ENCODE peak calls at places on chromosomes 13 and 19, in eight cellular contexts. B is neural progenitor cell, O is fibroblast of lung, U is cardiac muscle cell, A is tibial nerve, S is left ventricle myocardium inferior, M is Caco-2, Y is brain microvascular endothelial cell. P is an unnamed sample. For H3K36me3, the result is how much of the 10 kb centered on the place peaks cover.

GRCh38 chr19:3949997-3950859 is 17.4 kb downstream of the NMRK2 start:
- DNase-seq in A (no peak), O (no peak), M (no peak), U (no peak), B (no peak), S (no peak), Y (no peak), P (peak)

GRCh38 chr19:33418871-33419762 is 45.6 kb downstream of the CEBPG start:
- DNase-seq in Y (no peak), U (no peak), A (no peak), B (no peak), O (no peak), S (no peak), M (no peak), P (no peak)

GRCh38 chr19:55112781-55113569 is 4.5 kb downstream of the PPP1R12C start:
- DNase-seq in U (no peak), S (no peak), A (no peak), M (peak), B (no peak), O (no peak), Y (no peak), P (peak)

GRCh38 chr19:13089139-13089856 is 13.4 kb downstream of the LYL1 start:
- DNase-seq in Y (no peak), A (no peak), S (no peak), B (peak), O (no peak), U (no peak), M (no peak), P (no peak)

GRCh38 chr13:78606471-78607408 is 3.4 kb upstream of the POU4F1 start:
- DNase-seq in U (no peak), A (no peak), O (no peak), B (peak), Y (no peak), M (no peak), S (no peak), P (no peak)

GRCh38 chr19:45442927-45443461 is 19.3 kb upstream of the ERCC1 start:
- DNase-seq in U (no peak), S (peak), A (peak), Y (peak), O (peak), M (peak), B (peak), P (peak)

GRCh38 chr13:39858794-39859193 is 203.3 kb downstream of the COG6 start:
- DNase-seq in U (no peak), M (no peak), S (no peak), B (no peak), A (no peak), Y (no peak), O (no peak), P (no peak)

GRCh38 chr13:101204270-101205011 is 211.9 kb downstream of the NALCN start:
- DNase-seq in O (peak), S (no peak), B (no peak), A (no peak), M (no peak), Y (no peak), U (no peak), P (no peak)

GRCh38 chr13:38166121-38166520 is 183.5 kb upstream of the UFM1 start:
- DNase-seq in S (no peak), Y (peak), O (no peak), M (no peak), A (no peak), U (no peak), B (no peak), P (no peak)

GRCh38 chr19:56441206-56441792 is 35.8 kb downstream of the ZNF667 start:
- DNase-seq in M (no peak), O (no peak), S (no peak), Y (no peak), A (no peak), B (no peak), U (no peak), P (no peak)

GRCh38 chr19:32800191-32800590 is 69.4 kb downstream of the SLC7A9 start:
- DNase-seq in M (no peak), Y (no peak), S (no peak), A (no peak), B (no peak), U (no peak), O (no peak), P (no peak)

GRCh38 chr13:114131581-114132418 is 623 bp downstream of the RASA3 start:
- DNase-seq in M (no peak), S (peak), U (peak), B (peak), O (peak), Y (no peak), A (no peak), P (no peak)

GRCh38 chr13:48891586-48891985 is 84.1 kb upstream of the FNDC3A start:
- DNase-seq in B (no peak), A (no peak), U (no peak), S (no peak), M (no peak), O (peak), Y (peak), P (no peak)

GRCh38 chr19:29768166-29768565 is 43.6 kb upstream of the CCNE1 start:
- DNase-seq in A (no peak), S (no peak), Y (no peak), B (no peak), M (no peak), O (no peak), U (no peak), P (no peak)

GRCh38 chr19:7191946-7192691 is 102.1 kb downstream of the INSR start:
- DNase-seq in U (no peak), B (no peak), Y (no peak), S (no peak), M (no peak), O (no peak), A (no peak), P (no peak)

GRCh38 chr19:48413879-48414623 is 20.6 kb downstream of the GRIN2D start:
- DNase-seq in A (no peak), B (no peak), M (peak), U (no peak), O (no peak), Y (no peak), S (no peak), P (no peak)

GRCh38 chr13:45833663-45834062 is 17.9 kb downstream of the SIAH3 start:
- DNase-seq in S (peak), U (no peak), O (peak), Y (no peak), M (no peak), B (no peak), A (no peak), P (peak)

GRCh38 chr13:30816733-30817132 is 81.4 kb downstream of the ALOX5AP start:
- DNase-seq in B (no peak), A (no peak), M (no peak), O (no peak), Y (no peak), U (no peak), S (no peak), P (no peak)

GRCh38 chr13:98026457-98026857 is 73.0 kb downstream of the IPO5 start:
- DNase-seq in O (peak), Y (no peak), A (no peak), B (no peak), S (no peak), U (no peak), M (no peak), P (no peak)

GRCh38 chr19:5339950-5340636 is 519 bp downstream of the PTPRS start:
- DNase-seq in S (no peak), O (no peak), B (peak), M (no peak), A (no peak), U (peak), Y (no peak), P (no peak)

DNA sequence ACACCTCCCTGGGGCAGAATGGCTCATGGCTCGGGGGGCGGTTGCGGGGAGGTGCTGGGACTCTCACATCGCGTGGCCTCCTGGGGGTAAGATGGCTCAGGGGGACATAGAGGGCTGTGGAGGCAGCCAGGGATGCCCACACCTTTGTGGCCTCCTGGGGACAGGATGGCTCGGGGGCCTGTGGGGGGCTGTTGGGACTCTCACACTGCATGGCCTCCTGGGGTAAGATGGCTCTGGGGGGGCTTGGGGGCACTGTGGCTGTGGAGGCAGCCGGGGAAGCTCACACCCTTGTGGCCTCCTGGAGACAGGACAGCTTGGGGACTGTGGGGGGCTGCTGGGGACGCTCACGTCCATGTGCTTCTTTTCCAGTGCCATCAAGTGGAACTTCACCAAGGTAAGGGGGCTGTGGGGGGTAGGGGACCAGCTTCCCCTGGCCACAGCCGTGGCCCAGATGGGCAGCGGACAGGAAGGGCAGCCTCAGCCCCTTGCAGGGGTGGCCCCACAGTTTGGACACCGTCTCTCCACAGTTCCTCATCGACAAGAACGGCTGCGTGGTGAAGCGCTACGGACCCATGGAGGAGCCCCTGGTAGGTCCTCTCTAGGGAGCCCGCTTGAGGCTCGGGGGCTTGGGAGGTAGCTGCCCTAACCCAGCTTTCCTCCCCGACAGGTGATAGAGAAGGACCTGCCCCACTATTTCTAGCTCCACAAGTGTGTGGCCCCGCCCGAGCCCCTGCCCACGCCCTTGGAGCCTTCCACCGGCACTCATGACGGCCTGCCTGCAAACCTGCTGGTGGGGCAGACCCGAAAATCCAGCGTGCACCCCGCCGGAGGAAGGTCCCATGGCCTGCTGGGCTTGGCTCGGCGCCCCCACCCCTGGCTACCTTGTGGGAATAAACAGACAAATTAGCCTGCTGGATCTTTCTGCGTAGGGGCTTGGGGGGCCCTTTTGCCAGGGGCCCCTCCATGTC is 2.4 kb downstream of the GPX4 start:
- DNase-seq in Y (no peak), M (no peak), O (no peak), U (no peak), A (no peak), S (no peak), B (no peak), P (no peak)
- H3K36me3 ChIP-seq in Y (under half), M (under half), O (under half), U (under half), A (under half), S (half or more), B (under half), P (under half)

GRCh38 chr19:46728208-46728607 is 11.3 kb upstream of the PRKD2 start:
- DNase-seq in M (peak), A (no peak), S (peak), O (no peak), Y (no peak), U (no peak), B (no peak), P (no peak)
- H3K36me3 ChIP-seq in M (under half), A (under half), S (half or more), O (half or more), Y (half or more), U (under half), B (under half), P (half or more)

DNA sequence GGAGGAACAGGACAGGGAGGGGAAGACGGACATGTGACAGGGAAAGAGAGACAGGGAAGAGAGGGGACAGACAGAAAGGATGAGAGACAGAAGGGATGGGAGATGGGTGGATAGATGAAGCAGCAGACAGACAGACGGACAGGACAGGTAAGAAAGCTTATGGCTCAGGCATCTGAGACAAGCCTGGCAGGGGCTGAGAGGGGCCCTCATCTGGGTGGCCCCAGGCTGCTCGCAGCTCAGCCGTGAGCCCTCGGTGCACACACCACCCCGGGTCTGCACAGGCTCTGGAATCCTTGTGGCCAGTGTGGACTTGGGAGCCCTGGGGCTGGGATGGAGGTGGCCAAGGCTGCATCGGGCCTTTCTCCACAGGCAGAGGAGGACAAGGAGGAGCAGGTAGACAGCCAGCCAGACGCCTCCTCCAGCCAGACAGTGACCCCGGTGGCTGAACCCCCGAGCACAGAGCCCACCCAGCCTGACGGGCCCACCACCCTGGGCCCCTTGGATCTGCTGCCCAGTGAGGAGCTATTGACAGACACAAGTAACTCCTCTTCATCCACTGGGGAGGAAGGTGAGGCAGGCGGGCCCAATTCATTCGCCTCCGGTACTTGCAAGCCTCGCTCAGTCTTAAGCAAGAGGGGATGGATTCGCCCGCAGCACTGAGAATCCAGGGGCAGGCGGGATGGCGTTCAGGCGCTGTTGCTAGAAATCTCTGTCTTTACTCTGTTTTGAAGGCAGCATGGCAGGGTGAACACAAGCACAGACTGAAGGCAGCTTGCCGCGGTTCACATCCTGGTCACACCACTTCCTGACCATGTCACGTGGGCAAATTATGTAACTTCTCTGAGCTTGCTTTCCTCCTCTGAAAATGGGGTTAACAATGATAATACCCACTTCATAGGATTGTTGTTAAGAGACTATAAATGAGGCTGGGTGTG is 14.0 kb downstream of the GRAMD1A start:
- DNase-seq in S (no peak), U (no peak), B (no peak), O (no peak), Y (no peak), M (no peak), A (no peak), P (no peak)
- H3K36me3 ChIP-seq in S (half or more), U (under half), B (under half), O (under half), Y (half or more), M (under half), A (under half), P (half or more)

GRCh38 chr19:51699170-51699569 is 6.0 kb downstream of the SPACA6 start:
- DNase-seq in O (no peak), B (no peak), U (no peak), S (no peak), M (no peak), Y (no peak), A (no peak), P (no peak)
- H3K36me3 ChIP-seq in O (under half), B (under half), U (under half), S (half or more), M (under half), Y (half or more), A (under half), P (under half)

DNA sequence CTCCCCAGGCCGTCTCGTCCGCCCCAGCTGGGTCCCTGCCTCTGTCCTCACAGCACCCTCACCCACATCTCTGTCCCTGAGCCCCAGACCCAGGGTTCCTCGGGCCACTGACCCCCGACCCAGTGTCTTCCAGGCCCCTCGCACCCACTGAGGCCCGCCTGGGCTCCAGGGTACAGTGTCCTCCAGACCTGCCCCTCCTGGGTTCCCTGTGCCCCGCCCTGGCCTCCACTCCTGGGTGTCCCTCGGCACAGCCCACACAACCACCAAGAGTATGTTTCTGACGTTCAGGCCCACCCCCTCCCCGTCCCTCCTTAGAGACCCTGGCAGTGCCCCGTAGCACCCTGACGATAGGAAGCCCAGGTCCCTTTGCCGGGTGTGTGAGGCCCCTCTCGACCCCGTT is 22.6 kb upstream of the NCCRP1 start:
- DNase-seq in A (no peak), M (no peak), U (no peak), O (no peak), B (no peak), S (no peak), Y (no peak), P (no peak)
- H3K36me3 ChIP-seq in A (under half), M (under half), U (under half), O (under half), B (under half), S (half or more), Y (under half), P (under half)

P was measured in gastrocnemius medialis.